ENCODE peak calls at places on chromosome 1, in ten cellular contexts. F, D, R, N, U, B, G, X, I and K are unnamed samples.

GRCh38 chr1:59691261-59691660 is 123.5 kb upstream of the HOOK1 start:
- DNase-seq in B (no peak), G (peak), I (no peak), R (no peak), F (no peak), X (no peak), N (no peak), D (no peak), U (no peak), K (no peak)

GRCh38 chr1:100134872-100135271 is 1.9 kb downstream of the TRMT13 start:
- DNase-seq in N (no peak), U (no peak), G (no peak), B (no peak), D (no peak), F (no peak), R (no peak), I (no peak), X (peak), K (no peak)

GRCh38 chr1:65068202-65069011 is 79.6 kb upstream of the AK4 start:
- DNase-seq in G (peak), B (no peak), I (no peak), N (no peak), U (no peak), D (peak), R (no peak), X (peak), F (no peak), K (no peak)

GRCh38 chr1:240786880-240787279 is 174.9 kb upstream of the GREM2 start:
- DNase-seq in R (no peak), I (no peak), B (no peak), D (no peak), U (no peak), F (no peak), G (no peak), N (no peak), X (no peak), K (no peak)

GRCh38 chr1:26469558-26469957 is 2.7 kb upstream of the HMGN2 start:
- DNase-seq in B (no peak), D (no peak), X (no peak), U (no peak), G (no peak), N (no peak), F (no peak), I (no peak), R (no peak), K (no peak)

GRCh38 chr1:7042322-7043231 is 257.3 kb downstream of the CAMTA1 start:
- DNase-seq in I (peak), D (peak), X (peak), G (no peak), B (no peak), F (peak), R (no peak), U (peak), N (peak), K (no peak)

GRCh38 chr1:18681423-18681835 is 50.8 kb downstream of the PAX7 start:
- DNase-seq in U (peak), X (peak), F (no peak), D (no peak), G (no peak), B (no peak), R (no peak), I (peak), N (no peak), K (no peak)

GRCh38 chr1:62794047-62794446 is 10.1 kb downstream of the ATG4C start:
- DNase-seq in B (no peak), I (no peak), X (no peak), N (no peak), R (no peak), F (no peak), U (no peak), G (no peak), D (no peak), K (no peak)

GRCh38 chr1:227729144-227729880 is 5.8 kb downstream of the JMJD4 start:
- DNase-seq in I (no peak), U (no peak), F (no peak), X (no peak), D (no peak), R (no peak), N (no peak), B (no peak), G (no peak), K (no peak)

GRCh38 chr1:155084722-155085503 is 6.3 kb downstream of the EFNA3 start:
- DNase-seq in B (peak), I (peak), X (peak), F (peak), R (peak), U (peak), N (peak), D (peak), G (peak), K (peak)
- TF ChIP-seq CTCF in B (peak), I (peak), X (peak), F (peak), R (peak), U (peak), N (peak), D (peak), G (peak), K (peak)

GRCh38 chr1:21593231-21593630 is 75.9 kb downstream of the RAP1GAP start:
- DNase-seq in F (no peak), U (no peak), D (no peak), B (no peak), G (no peak), N (no peak), R (no peak), I (no peak), X (no peak), K (no peak)

GRCh38 chr1:21596628-21597027 is 72.5 kb downstream of the RAP1GAP start:
- DNase-seq in D (no peak), N (no peak), X (no peak), R (no peak), I (no peak), F (no peak), U (no peak), G (no peak), B (no peak), K (no peak)

GRCh38 chr1:21594495-21594894 is 74.7 kb downstream of the RAP1GAP start:
- DNase-seq in N (no peak), F (no peak), D (no peak), U (no peak), X (no peak), G (no peak), R (no peak), B (no peak), I (peak), K (no peak)

GRCh38 chr1:21596179-21596578 is 73.0 kb downstream of the RAP1GAP start:
- DNase-seq in U (no peak), B (no peak), R (no peak), G (no peak), D (no peak), X (no peak), I (no peak), F (no peak), N (no peak), K (no peak)

GRCh38 chr1:21594935-21595897 is 73.9 kb downstream of the RAP1GAP start:
- DNase-seq in D (peak), I (no peak), R (no peak), U (peak), X (peak), B (no peak), F (no peak), G (no peak), N (no peak), K (peak)
- TF ChIP-seq CTCF in D (peak), I (peak), R (peak), U (peak), X (peak), B (peak), F (peak), G (peak), N (peak), K (peak)

DNA sequence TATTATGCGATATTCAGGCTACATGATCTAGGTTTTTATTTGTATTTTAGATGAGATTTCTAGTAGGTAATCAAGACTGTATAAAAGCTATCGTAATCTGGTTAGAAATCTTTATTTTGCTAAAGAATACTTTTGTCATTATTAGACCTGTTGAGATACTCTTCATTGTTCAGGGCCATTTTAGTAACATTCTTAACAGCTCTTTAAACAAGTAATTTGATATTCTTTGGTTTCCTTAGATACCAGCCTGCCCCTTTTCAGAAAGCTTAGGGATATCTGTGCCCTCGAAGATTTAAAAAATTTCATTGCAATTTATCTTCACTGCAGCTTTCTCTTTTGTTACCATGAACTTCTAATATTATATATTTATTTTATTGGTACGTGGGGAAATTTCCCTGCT is 18.9 kb downstream of the ADGRL2 start:
- DNase-seq in X (no peak), B (no peak), G (no peak), R (no peak), F (no peak), N (no peak), D (no peak), I (no peak), U (no peak), K (no peak)
- TF ChIP-seq CTCF in X (no peak), B (no peak), G (no peak), R (no peak), F (no peak), N (no peak), D (no peak), I (no peak), U (no peak), K (no peak)

GRCh38 chr1:116205941-116206679 is 94.9 kb downstream of the MAB21L3 start:
- DNase-seq in F (no peak), R (no peak), U (no peak), X (no peak), N (no peak), B (no peak), I (no peak), D (no peak), G (no peak), K (no peak)
- TF ChIP-seq CTCF in F (no peak), R (no peak), U (no peak), X (no peak), N (no peak), B (no peak), I (no peak), D (no peak), G (no peak), K (no peak)

GRCh38 chr1:171841050-171841910 is at the start of gene DNM3:
- DNase-seq in N (peak), X (peak), I (peak), F (peak), U (peak), G (peak), B (peak), D (peak), R (peak), K (no peak)

GRCh38 chr1:171841931-171842723 is 829 bp downstream of the DNM3 start:
- DNase-seq in X (no peak), N (peak), I (no peak), U (no peak), G (peak), B (no peak), R (peak), D (no peak), F (peak), K (no peak)

GRCh38 chr1:171849245-171849898 is 8.1 kb downstream of the DNM3 start:
- DNase-seq in U (no peak), X (no peak), N (no peak), D (no peak), R (no peak), F (no peak), I (no peak), B (no peak), G (no peak), K (no peak)

GRCh38 chr1:171844381-171844780 is 3.1 kb downstream of the DNM3 start:
- DNase-seq in R (no peak), G (no peak), B (no peak), I (peak), D (no peak), N (no peak), U (no peak), F (no peak), X (no peak), K (no peak)

GRCh38 chr1:171845998-171846397 is 4.7 kb downstream of the DNM3 start:
- DNase-seq in G (no peak), X (no peak), R (no peak), N (no peak), D (no peak), U (no peak), F (no peak), B (no peak), I (no peak), K (no peak)
- TF ChIP-seq CTCF in G (no peak), X (no peak), R (no peak), N (no peak), D (no peak), U (no peak), F (no peak), B (no peak), I (no peak), K (no peak)

GRCh38 chr1:33430751-33431593 is at the start of gene PHC2:
- DNase-seq in U (peak), G (peak), X (peak), D (peak), B (peak), R (peak), I (peak), N (peak), F (peak), K (peak)
- TF ChIP-seq CTCF in U (peak), G (peak), X (peak), D (no peak), B (no peak), R (peak), I (peak), N (peak), F (no peak), K (peak)